ENCODE peak calls at places on chromosomes 3 and 15, in four cellular contexts. One of them, this sample, is unnamed.

GRCh38 chr3:49413338-49413734 is 1.1 kb downstream of the TCTA start:
- DNase-seq in HCT116: no peak
- DNase-seq in ovary: no peak
- DNase-seq in neural progenitor cell: no peak
- DNase-seq in this sample: no peak

GRCh38 chr3:23079976-23080375 is 123.2 kb upstream of the UBE2E2 start:
- DNase-seq in HCT116: no peak
- DNase-seq in ovary: no peak
- DNase-seq in neural progenitor cell: no peak
- DNase-seq in this sample: peak; percentile 36

GRCh38 chr3:107238787-107239186 is 138.5 kb upstream of the CCDC54 start:
- DNase-seq in HCT116: no peak
- DNase-seq in ovary: no peak
- DNase-seq in neural progenitor cell: no peak
- DNase-seq in this sample: no peak

GRCh38 chr3:183428140-183429023 is at the start of gene MCF2L2:
- DNase-seq in HCT116: peak; percentile 16
- DNase-seq in ovary: peak; percentile 33
- DNase-seq in neural progenitor cell: peak; percentile 87
- DNase-seq in this sample: peak; percentile 42

GRCh38 chr15:78440375-78441373 is 2.7 kb downstream of the IREB2 start:
- DNase-seq in HCT116: no peak
- DNase-seq in ovary: no peak
- DNase-seq in neural progenitor cell: no peak
- DNase-seq in this sample: no peak

GRCh38 chr15:63221346-63221745 is 31.9 kb downstream of the RAB8B start:
- DNase-seq in HCT116: no peak
- DNase-seq in ovary: no peak
- DNase-seq in neural progenitor cell: no peak
- DNase-seq in this sample: no peak

GRCh38 chr15:51265037-51265555 is 73.3 kb downstream of the CYP19A1 start:
- DNase-seq in HCT116: no peak
- DNase-seq in ovary: no peak
- DNase-seq in neural progenitor cell: no peak
- DNase-seq in this sample: no peak

GRCh38 chr3:196390116-196390515 is 42.1 kb downstream of the UBXN7 start:
- DNase-seq in HCT116: no peak
- DNase-seq in ovary: no peak
- DNase-seq in neural progenitor cell: no peak
- DNase-seq in this sample: no peak

GRCh38 chr3:46163551-46163981 is 44.5 kb downstream of the CCR1 start:
- DNase-seq in HCT116: peak; percentile 33
- DNase-seq in ovary: no peak
- DNase-seq in neural progenitor cell: no peak
- DNase-seq in this sample: peak; percentile 30

GRCh38 chr15:98714906-98715305 is 66.6 kb downstream of the IGF1R start:
- DNase-seq in HCT116: no peak
- DNase-seq in ovary: no peak
- DNase-seq in neural progenitor cell: no peak
- DNase-seq in this sample: no peak

GRCh38 chr3:10753964-10754363 is 62.1 kb upstream of the SLC6A11 start:
- DNase-seq in HCT116: no peak
- DNase-seq in ovary: no peak
- DNase-seq in neural progenitor cell: peak; percentile 85
- DNase-seq in this sample: peak; percentile 37

GRCh38 chr3:152359385-152360248 is 90.9 kb downstream of the MBNL1 start:
- DNase-seq in HCT116: no peak
- DNase-seq in ovary: no peak
- DNase-seq in neural progenitor cell: no peak
- DNase-seq in this sample: peak; percentile 46

GRCh38 chr3:128620268-128620691 is 30.3 kb downstream of the RPN1 start:
- DNase-seq in HCT116: no peak
- DNase-seq in ovary: no peak
- DNase-seq in neural progenitor cell: no peak
- DNase-seq in this sample: no peak

GRCh38 chr3:124663690-124664089 is 66.6 kb upstream of the UMPS start:
- DNase-seq in HCT116: no peak
- DNase-seq in ovary: no peak
- DNase-seq in neural progenitor cell: no peak
- DNase-seq in this sample: no peak

GRCh38 chr3:9247361-9248231 is 1.9 kb downstream of the SRGAP3 start:
- DNase-seq in HCT116: no peak
- DNase-seq in ovary: no peak
- DNase-seq in neural progenitor cell: peak; percentile 32
- DNase-seq in this sample: no peak

GRCh38 chr3:77254967-77255831 is 215.3 kb downstream of the ROBO2 start:
- DNase-seq in HCT116: no peak
- DNase-seq in ovary: peak; percentile 29
- DNase-seq in neural progenitor cell: peak; percentile 80
- DNase-seq in this sample: peak; percentile 25

GRCh38 chr3:50627407-50628051 is 10.6 kb downstream of the MAPKAPK3 start:
- DNase-seq in HCT116: peak; percentile 88
- DNase-seq in ovary: no peak
- DNase-seq in neural progenitor cell: peak; percentile 74
- DNase-seq in this sample: peak; percentile 73

GRCh38 chr3:134998158-134998557 is 203.1 kb downstream of the EPHB1 start:
- DNase-seq in HCT116: no peak
- DNase-seq in ovary: no peak
- DNase-seq in neural progenitor cell: no peak
- DNase-seq in this sample: no peak

GRCh38 chr15:96285306-96285705 is 45.2 kb upstream of the NR2F2 start:
- DNase-seq in HCT116: no peak
- DNase-seq in ovary: peak; percentile 62
- DNase-seq in neural progenitor cell: no peak
- DNase-seq in this sample: no peak

GRCh38 chr3:154766765-154767503 is 313.2 kb upstream of the MME start:
- DNase-seq in HCT116: no peak
- DNase-seq in ovary: no peak
- DNase-seq in neural progenitor cell: no peak
- DNase-seq in this sample: no peak

GRCh38 chr3:20809356-20809755 is 623.4 kb upstream of the SGO1 start:
- DNase-seq in HCT116: no peak
- DNase-seq in ovary: no peak
- DNase-seq in neural progenitor cell: no peak
- DNase-seq in this sample: no peak

GRCh38 chr15:25864966-25865365 is 1.8 kb upstream of the ATP10A start:
- DNase-seq in HCT116: no peak
- DNase-seq in ovary: no peak
- DNase-seq in neural progenitor cell: no peak
- DNase-seq in this sample: no peak

GRCh38 chr15:74545776-74546656 is 5.0 kb downstream of the ARID3B start:
- DNase-seq in HCT116: peak; percentile 93
- DNase-seq in ovary: peak; percentile 100
- DNase-seq in neural progenitor cell: no peak
- DNase-seq in this sample: peak; percentile 97

GRCh38 chr15:40770147-40770721 is 454 bp downstream of the C15orf62 start:
- DNase-seq in HCT116: no peak
- DNase-seq in ovary: no peak
- DNase-seq in neural progenitor cell: no peak
- DNase-seq in this sample: no peak
- H3K27ac ChIP-seq in HCT116: peak overlapping the region; percentile 49
- H3K27ac ChIP-seq in ovary: no peak overlapping the region
- H3K27ac ChIP-seq in neural progenitor cell: no peak overlapping the region
- H3K27ac ChIP-seq in this sample: peak overlapping the region; percentile 99

GRCh38 chr3:39379778-39380155 is 3.4 kb upstream of the SLC25A38 start:
- DNase-seq in HCT116: no peak
- DNase-seq in ovary: no peak
- DNase-seq in neural progenitor cell: no peak
- DNase-seq in this sample: no peak

GRCh38 chr3:39381432-39381831 is 1.7 kb upstream of the SLC25A38 start:
- DNase-seq in HCT116: no peak
- DNase-seq in ovary: no peak
- DNase-seq in neural progenitor cell: no peak
- DNase-seq in this sample: no peak

GRCh38 chr3:39376929-39377634 is 6.1 kb upstream of the SLC25A38 start:
- DNase-seq in HCT116: no peak
- DNase-seq in ovary: no peak
- DNase-seq in neural progenitor cell: no peak
- DNase-seq in this sample: no peak

GRCh38 chr3:39378957-39379777 is 4.0 kb upstream of the SLC25A38 start:
- DNase-seq in HCT116: no peak
- DNase-seq in ovary: no peak
- DNase-seq in neural progenitor cell: no peak
- DNase-seq in this sample: no peak

GRCh38 chr3:39378092-39378491 is 5.1 kb upstream of the SLC25A38 start:
- DNase-seq in HCT116: peak; percentile 45
- DNase-seq in ovary: peak; percentile 17
- DNase-seq in neural progenitor cell: peak; percentile 70
- DNase-seq in this sample: peak; percentile 33
- TF ChIP-seq CTCF in HCT116: peak; percentile 86
- TF ChIP-seq CTCF in ovary: peak; percentile 47
- TF ChIP-seq CTCF in neural progenitor cell: peak; percentile 81
- TF ChIP-seq CTCF in this sample: peak; percentile 77

DNA sequence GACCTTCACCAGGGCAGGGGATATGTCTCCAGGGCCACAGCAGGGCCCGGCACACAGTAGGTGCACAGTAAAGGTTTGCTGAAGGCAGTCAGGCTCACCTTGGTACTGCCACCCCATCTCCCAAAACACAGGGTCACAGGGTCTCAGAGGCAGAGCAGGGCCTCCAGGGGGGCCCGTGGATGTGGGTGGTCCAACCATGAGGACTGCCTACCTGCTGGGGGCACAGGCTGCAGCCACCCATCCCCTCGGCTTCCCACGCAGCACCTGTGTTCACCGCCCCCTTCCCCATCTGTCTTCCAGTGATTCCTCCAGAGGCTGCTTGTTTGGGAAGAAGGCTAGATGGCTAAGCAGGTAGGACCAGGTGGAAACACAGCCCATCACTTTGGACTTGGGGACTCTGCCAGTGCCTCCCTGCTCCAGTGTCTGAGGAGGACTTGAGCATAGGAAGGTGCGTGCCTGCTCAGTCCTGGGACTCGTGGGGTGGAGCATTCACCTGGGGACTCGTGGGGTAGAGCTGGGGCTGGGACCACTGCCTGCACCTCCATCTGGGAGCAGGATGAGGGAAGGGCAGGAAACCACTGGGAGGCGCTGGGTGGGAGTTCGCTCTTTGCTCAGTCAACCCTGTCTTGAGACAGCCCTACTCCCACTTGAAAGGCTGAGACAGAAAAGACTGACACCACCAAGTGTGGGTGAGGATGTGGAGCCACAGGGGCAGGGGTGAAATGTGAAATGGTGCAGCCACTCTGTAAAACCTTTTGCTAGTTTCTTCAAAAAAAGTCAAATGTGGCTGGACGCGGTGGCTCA is 18.8 kb upstream of the PLXND1 start:
- DNase-seq in HCT116: no peak
- DNase-seq in ovary: no peak
- DNase-seq in neural progenitor cell: no peak
- DNase-seq in this sample: no peak
- H3K27ac ChIP-seq in HCT116: peak overlapping the region; percentile 97
- H3K27ac ChIP-seq in ovary: no peak overlapping the region
- H3K27ac ChIP-seq in neural progenitor cell: no peak overlapping the region
- H3K27ac ChIP-seq in this sample: peak overlapping the region; percentile 99

GRCh38 chr15:65836665-65837064 is 32.6 kb upstream of the RAB11A start:
- DNase-seq in HCT116: peak; percentile 16
- DNase-seq in ovary: no peak
- DNase-seq in neural progenitor cell: peak; percentile 24
- DNase-seq in this sample: no peak
- TF ChIP-seq CTCF in HCT116: peak; percentile 62
- TF ChIP-seq CTCF in ovary: no peak
- TF ChIP-seq CTCF in neural progenitor cell: peak; percentile 54
- TF ChIP-seq CTCF in this sample: peak; percentile 9

This sample was measured in RWPE1.